ENCODE peak calls at places on chromosomes 13 and 19, in nine cellular contexts. S is central memory CD4-positive, alpha-beta T cell; R is activated CD8-positive, alpha-beta memory T cell treated with anti-CD3 and anti-CD28 coated beads for 48 hours; V is T-helper 17 cell; T is AG08396; X is NCI-H1105; U is naive thymus-derived CD8-positive, alpha-beta T cell; E is T-helper 9 cell; Q is omental fat pad. B is an unnamed sample.
A peak's percentile ranks its signal among the peaks of the same experiment; 100 is the strongest.

GRCh38 chr13:96898212-96898611 is 96.1 kb downstream of the OXGR1 start:
- DNase-seq in X (no peak), V (no peak), T (no peak), S (no peak), U (no peak), Q (no peak), R (no peak), E (no peak), B (no peak)

GRCh38 chr19:32611161-32611560 is 30.2 kb downstream of the PDCD5 start:
- DNase-seq in U (no peak), V (no peak), Q (no peak), T (no peak), X (no peak), R (no peak), E (no peak), S (no peak), B (no peak)

GRCh38 chr13:98629055-98629454 is 52.1 kb upstream of the STK24 start:
- DNase-seq in R (no peak), T (no peak), V (no peak), E (no peak), Q (no peak), U (no peak), S (no peak), X (no peak), B (no peak)

GRCh38 chr13:98022210-98022609 is 68.7 kb downstream of the IPO5 start:
- DNase-seq in T (peak; percentile 20), R (no peak), S (no peak), Q (no peak), E (no peak), U (no peak), X (no peak), V (no peak), B (peak; percentile 72)

GRCh38 chr19:4446801-4447200 is 10.8 kb downstream of the UBXN6 start:
- DNase-seq in S (no peak), U (peak; percentile 55), V (no peak), T (no peak), R (no peak), X (no peak), E (no peak), Q (no peak), B (no peak)

GRCh38 chr13:100128373-100128772 is 39.5 kb downstream of the PCCA start:
- DNase-seq in T (peak; percentile 26), S (no peak), R (no peak), U (no peak), E (no peak), X (no peak), Q (no peak), V (no peak), B (peak; percentile 65)

GRCh38 chr13:33676700-33677048 is 141.3 kb upstream of the RFC3 start:
- DNase-seq in T (peak; percentile 69), U (no peak), E (no peak), Q (no peak), R (no peak), V (no peak), X (no peak), S (no peak), B (no peak)

GRCh38 chr13:30394798-30395191 is 27.5 kb upstream of the UBE2L5 start:
- DNase-seq in X (no peak), S (peak; percentile 55), E (no peak), Q (no peak), T (no peak), U (no peak), R (no peak), V (no peak), B (no peak)

GRCh38 chr13:40402931-40403412 is 263.5 kb downstream of the FOXO1 start:
- DNase-seq in E (no peak), S (no peak), U (no peak), V (no peak), X (no peak), R (no peak), Q (no peak), T (peak; percentile 51), B (peak; percentile 97)

GRCh38 chr19:13986348-13986904 is 19.7 kb downstream of the RFX1 start:
- DNase-seq in S (peak; percentile 98), T (peak; percentile 96), U (peak; percentile 99), R (peak; percentile 99), Q (peak; percentile 65), V (peak; percentile 97), X (no peak), E (peak; percentile 99), B (peak; percentile 93)

GRCh38 chr19:38277549-38277948 is 13.2 kb downstream of the SPINT2 start:
- DNase-seq in S (no peak), Q (no peak), R (no peak), X (no peak), V (no peak), U (no peak), T (no peak), E (no peak), B (no peak)

GRCh38 chr13:40916207-40916998 is 102.7 kb downstream of the ELF1 start:
- DNase-seq in S (no peak), U (no peak), E (no peak), Q (no peak), X (no peak), V (no peak), R (no peak), T (no peak), B (no peak)